ENCODE peak calls at places on chromosomes 4 and X, in four cellular contexts. One of them, this sample, is unnamed.

GRCh38 chr4:77931452-77932135 is 69.0 kb downstream of the MRPL1 start:
- DNase-seq in AG09309: peak
- DNase-seq in A673: no peak
- DNase-seq in mucosa of descending colon: no peak
- DNase-seq in this sample: no peak

GRCh38 chr4:73299548-73300280 is 41.1 kb upstream of the ANKRD17 start:
- DNase-seq in AG09309: no peak
- DNase-seq in mucosa of descending colon: no peak
- DNase-seq in A673: no peak
- DNase-seq in this sample: no peak

GRCh38 chr4:184348311-184349233 is 125.8 kb downstream of the IRF2 start:
- DNase-seq in A673: no peak
- DNase-seq in mucosa of descending colon: peak
- DNase-seq in AG09309: no peak
- DNase-seq in this sample: no peak

GRCh38 chr4:56752985-56753384 is 68.5 kb downstream of the SPINK2 start:
- DNase-seq in A673: no peak
- DNase-seq in mucosa of descending colon: peak
- DNase-seq in AG09309: no peak
- DNase-seq in this sample: no peak

GRCh38 chr4:26424143-26424542 is 66.1 kb downstream of the CCKAR start:
- DNase-seq in AG09309: no peak
- DNase-seq in mucosa of descending colon: no peak
- DNase-seq in A673: no peak
- DNase-seq in this sample: no peak

GRCh38 chr4:16794816-16795445 is 103.5 kb downstream of the LDB2 start:
- DNase-seq in A673: peak
- DNase-seq in mucosa of descending colon: peak
- DNase-seq in AG09309: peak
- DNase-seq in this sample: peak

GRCh38 chr4:122346036-122346435 is 32.8 kb upstream of the ADAD1 start:
- DNase-seq in AG09309: no peak
- DNase-seq in mucosa of descending colon: no peak
- DNase-seq in A673: no peak
- DNase-seq in this sample: no peak

GRCh38 chr4:90007494-90008167 is 113.0 kb downstream of the MMRN1 start:
- DNase-seq in AG09309: no peak
- DNase-seq in mucosa of descending colon: no peak
- DNase-seq in A673: no peak
- DNase-seq in this sample: no peak

GRCh38 chr4:8910100-8910821 is 38.6 kb upstream of the HMX1 start:
- DNase-seq in A673: no peak
- DNase-seq in mucosa of descending colon: no peak
- DNase-seq in AG09309: no peak
- DNase-seq in this sample: no peak

GRCh38 chrX:17679261-17679660 is 58.0 kb upstream of the SCML1 start:
- DNase-seq in mucosa of descending colon: no peak
- DNase-seq in A673: no peak
- DNase-seq in AG09309: no peak
- DNase-seq in this sample: no peak

GRCh38 chr4:124635331-124635730 is 77.2 kb downstream of the ANKRD50 start:
- DNase-seq in AG09309: no peak
- DNase-seq in A673: peak
- DNase-seq in mucosa of descending colon: no peak
- DNase-seq in this sample: no peak

GRCh38 chr4:124641715-124642380 is 70.7 kb downstream of the ANKRD50 start:
- DNase-seq in AG09309: peak
- DNase-seq in mucosa of descending colon: peak
- DNase-seq in A673: peak
- DNase-seq in this sample: peak

GRCh38 chr4:124636793-124637192 is 75.7 kb downstream of the ANKRD50 start:
- DNase-seq in A673: peak
- DNase-seq in mucosa of descending colon: no peak
- DNase-seq in AG09309: no peak
- DNase-seq in this sample: no peak

GRCh38 chr4:124642846-124643245 is 69.7 kb downstream of the ANKRD50 start:
- DNase-seq in AG09309: no peak
- DNase-seq in mucosa of descending colon: no peak
- DNase-seq in A673: no peak
- DNase-seq in this sample: no peak

GRCh38 chr4:124640037-124640730 is 72.3 kb downstream of the ANKRD50 start:
- DNase-seq in AG09309: peak
- DNase-seq in A673: peak
- DNase-seq in mucosa of descending colon: no peak
- DNase-seq in this sample: peak
- H3K4me3 ChIP-seq in AG09309: no peak
- H3K4me3 ChIP-seq in A673: no peak
- H3K4me3 ChIP-seq in mucosa of descending colon: no peak
- H3K4me3 ChIP-seq in this sample: peak

GRCh38 chr4:186726440-186727148 is 2.9 kb upstream of the FAT1 start:
- DNase-seq in A673: peak
- DNase-seq in mucosa of descending colon: peak
- DNase-seq in AG09309: no peak
- DNase-seq in this sample: no peak
- TF ChIP-seq CTCF in A673: peak
- TF ChIP-seq CTCF in mucosa of descending colon: no peak
- TF ChIP-seq CTCF in AG09309: peak
- TF ChIP-seq CTCF in this sample: no peak

GRCh38 chrX:10039821-10040793 is 72.9 kb downstream of the CLDN34 start:
- DNase-seq in A673: no peak
- DNase-seq in mucosa of descending colon: no peak
- DNase-seq in AG09309: no peak
- DNase-seq in this sample: no peak

GRCh38 chrX:10040961-10041360 is 73.8 kb downstream of the CLDN34 start:
- DNase-seq in AG09309: no peak
- DNase-seq in mucosa of descending colon: no peak
- DNase-seq in A673: no peak
- DNase-seq in this sample: no peak

GRCh38 chrX:10043386-10043785 is 76.2 kb downstream of the CLDN34 start:
- DNase-seq in AG09309: no peak
- DNase-seq in A673: no peak
- DNase-seq in mucosa of descending colon: no peak
- DNase-seq in this sample: no peak

GRCh38 chrX:10042055-10042454 is 74.9 kb downstream of the CLDN34 start:
- DNase-seq in A673: no peak
- DNase-seq in AG09309: no peak
- DNase-seq in mucosa of descending colon: no peak
- DNase-seq in this sample: no peak

GRCh38 chrX:10041383-10041782 is 74.2 kb downstream of the CLDN34 start:
- DNase-seq in mucosa of descending colon: no peak
- DNase-seq in AG09309: peak
- DNase-seq in A673: peak
- DNase-seq in this sample: no peak
- H3K4me3 ChIP-seq in mucosa of descending colon: no peak
- H3K4me3 ChIP-seq in AG09309: no peak
- H3K4me3 ChIP-seq in A673: no peak
- H3K4me3 ChIP-seq in this sample: no peak

GRCh38 chrX:114071412-114071811 is 512.5 kb upstream of the HTR2C start:
- DNase-seq in AG09309: no peak
- DNase-seq in mucosa of descending colon: no peak
- DNase-seq in A673: no peak
- DNase-seq in this sample: no peak

GRCh38 chrX:114077773-114078172 is 506.1 kb upstream of the HTR2C start:
- DNase-seq in AG09309: no peak
- DNase-seq in mucosa of descending colon: no peak
- DNase-seq in A673: no peak
- DNase-seq in this sample: no peak

GRCh38 chrX:114073926-114074325 is 510.0 kb upstream of the HTR2C start:
- DNase-seq in A673: no peak
- DNase-seq in mucosa of descending colon: no peak
- DNase-seq in AG09309: no peak
- DNase-seq in this sample: no peak

DNA sequence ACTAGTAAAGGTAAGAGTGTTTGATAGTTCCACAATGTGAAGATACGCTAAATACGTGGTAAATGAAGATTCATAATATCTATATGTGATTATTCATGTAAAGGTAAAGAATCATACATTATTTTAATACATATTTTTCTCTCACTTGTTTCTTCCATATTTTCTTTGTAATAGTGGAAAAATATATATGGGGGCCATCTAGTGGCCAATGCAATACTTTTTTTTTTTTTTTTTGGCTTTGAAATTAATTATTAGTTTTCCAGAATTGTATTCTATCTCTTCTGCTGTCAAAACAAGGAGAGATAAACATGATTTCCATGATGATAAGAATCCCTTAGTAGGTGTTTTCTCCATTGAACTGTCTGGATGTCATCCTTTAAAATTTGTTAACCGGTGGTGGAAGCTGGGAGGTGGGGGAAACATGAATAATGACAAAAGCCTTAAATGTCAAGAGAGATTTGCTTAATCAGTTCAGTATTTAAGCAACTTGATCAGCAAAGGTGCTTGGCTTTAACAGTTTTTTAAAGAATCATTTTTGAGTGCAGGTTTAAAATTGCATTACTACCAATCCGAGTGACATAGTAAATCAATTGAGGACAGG is 508.7 kb upstream of the HTR2C start:
- DNase-seq in mucosa of descending colon: no peak
- DNase-seq in A673: no peak
- DNase-seq in AG09309: no peak
- DNase-seq in this sample: no peak
- TF ChIP-seq CTCF in mucosa of descending colon: no peak
- TF ChIP-seq CTCF in A673: peak
- TF ChIP-seq CTCF in AG09309: peak
- TF ChIP-seq CTCF in this sample: no peak

This sample was measured in epithelial cell of proximal tubule.